ENCODE peak calls at places on chromosome 3, in four cellular contexts. C is activated naive CD8-positive, alpha-beta T cell treated with anti-CD3 and anti-CD28 coated beads, Interleukin-2, amount 50 U/mL, for 24 hours; X is activated T-helper 9 cell treated with anti-CD3 and anti-CD28 coated beads, Interleukin-2, amount 50 U/mL, for 16 hours; T is osteocyte. W is an unnamed sample.

GRCh38 chr3:36707623-36708409 is 56.5 kb downstream of the DCLK3 start:
- DNase-seq in C (no peak), X (no peak), T (no peak), W (no peak)

GRCh38 chr3:134630506-134630905 is 20.3 kb downstream of the KY start:
- DNase-seq in C (no peak), X (no peak), T (no peak), W (peak)

GRCh38 chr3:100463002-100463401 is 29.4 kb upstream of the TMEM45A start:
- DNase-seq in C (no peak), X (no peak), T (no peak), W (no peak)

GRCh38 chr3:102444101-102444500 is 9.3 kb downstream of the ZPLD1 start:
- DNase-seq in C (no peak), X (no peak), T (no peak), W (no peak)

GRCh38 chr3:194687638-194688206 is 2.0 kb downstream of the FAM43A start:
- DNase-seq in C (peak), X (peak), T (peak), W (no peak)

GRCh38 chr3:38805765-38806386 is 10.1 kb downstream of the SCN10A start:
- DNase-seq in C (peak), X (no peak), T (no peak), W (no peak)

GRCh38 chr3:47266709-47267489 is 15.7 kb downstream of the KIF9 start:
- DNase-seq in C (peak), X (peak), T (no peak), W (no peak)

GRCh38 chr3:23921052-23921511 is 4.2 kb downstream of the RPL15 start:
- DNase-seq in C (no peak), X (no peak), T (no peak), W (no peak)

GRCh38 chr3:97763586-97764148 is 891 bp upstream of the ARL6 start:
- DNase-seq in C (no peak), X (no peak), T (no peak), W (no peak)

GRCh38 chr3:143236226-143236964 is 116.8 kb downstream of the CHST2 start:
- DNase-seq in C (no peak), X (no peak), T (no peak), W (no peak)

GRCh38 chr3:134397755-134398154 is 23.5 kb upstream of the AMOTL2 start:
- DNase-seq in C (no peak), X (no peak), T (no peak), W (no peak)

GRCh38 chr3:119294402-119294888 is 262 bp downstream of the ARHGAP31 start:
- DNase-seq in C (peak), X (peak), T (no peak), W (no peak)

GRCh38 chr3:170572665-170573253 is 13.1 kb downstream of the SLC7A14 start:
- DNase-seq in C (no peak), X (no peak), T (no peak), W (no peak)

GRCh38 chr3:48997714-48998637 is 7.9 kb downstream of the P4HTM start:
- DNase-seq in C (no peak), X (no peak), T (no peak), W (no peak)

GRCh38 chr3:140588558-140588957 is 89.3 kb upstream of the TRIM42 start:
- DNase-seq in C (no peak), X (no peak), T (no peak), W (no peak)

GRCh38 chr3:154889227-154889634 is 190.9 kb upstream of the MME start:
- DNase-seq in C (no peak), X (no peak), T (no peak), W (no peak)

GRCh38 chr3:4928277-4928789 is 50.9 kb upstream of the BHLHE40 start:
- DNase-seq in C (peak), X (no peak), T (no peak), W (no peak)

GRCh38 chr3:99522147-99522546 is 116.2 kb upstream of the COL8A1 start:
- DNase-seq in C (no peak), X (no peak), T (no peak), W (no peak)

GRCh38 chr3:5317572-5317971 is 130.1 kb downstream of the EDEM1 start:
- DNase-seq in C (no peak), X (no peak), T (no peak), W (no peak)

GRCh38 chr3:42503957-42504333 is 1.5 kb downstream of the VIPR1 start:
- DNase-seq in C (no peak), X (no peak), T (peak), W (no peak)

GRCh38 chr3:119731545-119732343 is 28.9 kb downstream of the CFAP91 start:
- DNase-seq in C (no peak), X (no peak), T (no peak), W (no peak)

GRCh38 chr3:16884084-16884747 is 539 bp upstream of the PLCL2 start:
- DNase-seq in C (peak), X (peak), T (peak), W (no peak)

GRCh38 chr3:158105710-158106438 is at the start of gene SHOX2:
- DNase-seq in C (no peak), X (no peak), T (no peak), W (no peak)

GRCh38 chr3:45164056-45164455 is 17.9 kb upstream of the CDCP1 start:
- DNase-seq in C (no peak), X (no peak), T (no peak), W (no peak)

GRCh38 chr3:43747641-43748040 is 56.9 kb downstream of the ABHD5 start:
- DNase-seq in C (no peak), X (no peak), T (peak), W (no peak)

GRCh38 chr3:13590841-13591515 is 42.1 kb downstream of the FBLN2 start:
- DNase-seq in C (no peak), X (no peak), T (no peak), W (no peak)

GRCh38 chr3:36796896-36797295 is 32.5 kb upstream of the DCLK3 start:
- DNase-seq in C (no peak), X (no peak), T (no peak), W (no peak)

GRCh38 chr3:119352235-119352634 is 58.1 kb downstream of the ARHGAP31 start:
- DNase-seq in C (peak), X (peak), T (no peak), W (no peak)

GRCh38 chr3:187964759-187965158 is 189.2 kb upstream of the LPP start:
- DNase-seq in C (no peak), X (no peak), T (no peak), W (no peak)

GRCh38 chr3:149501524-149501923 is 27.0 kb downstream of the TM4SF4 start:
- DNase-seq in C (no peak), X (no peak), T (no peak), W (no peak)

GRCh38 chr3:105866656-105867653 is 1.9 kb downstream of the CBLB start:
- DNase-seq in C (peak), X (no peak), T (no peak), W (no peak)

GRCh38 chr3:38578551-38578950 is 70.9 kb downstream of the SCN5A start:
- DNase-seq in C (no peak), X (no peak), T (peak), W (no peak)

W was measured in vagina.